ENCODE peak calls at places on chromosomes 16 and 17, in ten cellular contexts. One of them, this sample, is unnamed.

GRCh38 chr17:81541123-81541522 is 11.0 kb downstream of the FAAP100 start:
- DNase-seq in B cell: no peak
- DNase-seq in AG08396: no peak
- DNase-seq in fibroblast of mammary gland: no peak
- DNase-seq in NCI-H146: no peak
- DNase-seq in GM23248: no peak
- DNase-seq in A172: no peak
- DNase-seq in ovary: no peak
- DNase-seq in stimulated activated CD8-positive, alpha-beta memory T cell treated with anti-CD3 and anti-CD28 coated beads, Interleukin-2, amount 100 ng/mL, for 1 hour: no peak
- DNase-seq in tibial nerve: no peak
- DNase-seq in this sample: no peak

GRCh38 chr17:74842146-74842598 is 17.5 kb downstream of the GRIN2C start:
- DNase-seq in fibroblast of mammary gland: peak
- DNase-seq in ovary: no peak
- DNase-seq in stimulated activated CD8-positive, alpha-beta memory T cell treated with anti-CD3 and anti-CD28 coated beads, Interleukin-2, amount 100 ng/mL, for 1 hour: no peak
- DNase-seq in AG08396: no peak
- DNase-seq in NCI-H146: peak
- DNase-seq in tibial nerve: no peak
- DNase-seq in A172: no peak
- DNase-seq in GM23248: peak
- DNase-seq in B cell: no peak
- DNase-seq in this sample: peak

GRCh38 chr16:56673916-56674315 is 4.3 kb downstream of the MT1H start:
- DNase-seq in ovary: no peak
- DNase-seq in stimulated activated CD8-positive, alpha-beta memory T cell treated with anti-CD3 and anti-CD28 coated beads, Interleukin-2, amount 100 ng/mL, for 1 hour: no peak
- DNase-seq in fibroblast of mammary gland: peak
- DNase-seq in B cell: no peak
- DNase-seq in GM23248: peak
- DNase-seq in AG08396: no peak
- DNase-seq in NCI-H146: no peak
- DNase-seq in A172: no peak
- DNase-seq in tibial nerve: no peak
- DNase-seq in this sample: peak

GRCh38 chr17:80937501-80938356 is 53.9 kb upstream of the CHMP6 start:
- DNase-seq in NCI-H146: no peak
- DNase-seq in stimulated activated CD8-positive, alpha-beta memory T cell treated with anti-CD3 and anti-CD28 coated beads, Interleukin-2, amount 100 ng/mL, for 1 hour: no peak
- DNase-seq in A172: no peak
- DNase-seq in ovary: no peak
- DNase-seq in B cell: no peak
- DNase-seq in AG08396: no peak
- DNase-seq in tibial nerve: no peak
- DNase-seq in GM23248: no peak
- DNase-seq in fibroblast of mammary gland: no peak
- DNase-seq in this sample: no peak

GRCh38 chr17:45320931-45321461 is 4.2 kb upstream of the MAP3K14 start:
- DNase-seq in A172: peak
- DNase-seq in AG08396: peak
- DNase-seq in fibroblast of mammary gland: peak
- DNase-seq in tibial nerve: peak
- DNase-seq in ovary: no peak
- DNase-seq in stimulated activated CD8-positive, alpha-beta memory T cell treated with anti-CD3 and anti-CD28 coated beads, Interleukin-2, amount 100 ng/mL, for 1 hour: no peak
- DNase-seq in GM23248: peak
- DNase-seq in NCI-H146: no peak
- DNase-seq in B cell: no peak
- DNase-seq in this sample: no peak

GRCh38 chr17:73683788-73684582 is 39.7 kb upstream of the SDK2 start:
- DNase-seq in A172: no peak
- DNase-seq in B cell: no peak
- DNase-seq in stimulated activated CD8-positive, alpha-beta memory T cell treated with anti-CD3 and anti-CD28 coated beads, Interleukin-2, amount 100 ng/mL, for 1 hour: no peak
- DNase-seq in ovary: no peak
- DNase-seq in NCI-H146: no peak
- DNase-seq in fibroblast of mammary gland: no peak
- DNase-seq in GM23248: no peak
- DNase-seq in tibial nerve: no peak
- DNase-seq in AG08396: no peak
- DNase-seq in this sample: no peak

GRCh38 chr17:38898812-38899348 is 26.5 kb upstream of the LASP1NB start:
- DNase-seq in B cell: peak
- DNase-seq in ovary: no peak
- DNase-seq in stimulated activated CD8-positive, alpha-beta memory T cell treated with anti-CD3 and anti-CD28 coated beads, Interleukin-2, amount 100 ng/mL, for 1 hour: peak
- DNase-seq in A172: peak
- DNase-seq in fibroblast of mammary gland: peak
- DNase-seq in tibial nerve: no peak
- DNase-seq in GM23248: no peak
- DNase-seq in AG08396: no peak
- DNase-seq in NCI-H146: no peak
- DNase-seq in this sample: no peak

GRCh38 chr17:45436161-45436560 is 3.5 kb upstream of the ARHGAP27 start:
- DNase-seq in fibroblast of mammary gland: no peak
- DNase-seq in AG08396: no peak
- DNase-seq in tibial nerve: no peak
- DNase-seq in GM23248: no peak
- DNase-seq in stimulated activated CD8-positive, alpha-beta memory T cell treated with anti-CD3 and anti-CD28 coated beads, Interleukin-2, amount 100 ng/mL, for 1 hour: no peak
- DNase-seq in B cell: no peak
- DNase-seq in A172: no peak
- DNase-seq in NCI-H146: no peak
- DNase-seq in ovary: no peak
- DNase-seq in this sample: no peak

GRCh38 chr16:825298-826061 is 24.9 kb upstream of the GNG13 start:
- DNase-seq in stimulated activated CD8-positive, alpha-beta memory T cell treated with anti-CD3 and anti-CD28 coated beads, Interleukin-2, amount 100 ng/mL, for 1 hour: no peak
- DNase-seq in B cell: no peak
- DNase-seq in fibroblast of mammary gland: no peak
- DNase-seq in A172: no peak
- DNase-seq in ovary: peak
- DNase-seq in GM23248: peak
- DNase-seq in NCI-H146: no peak
- DNase-seq in tibial nerve: no peak
- DNase-seq in AG08396: peak
- DNase-seq in this sample: no peak

GRCh38 chr16:75088226-75088625 is 28.4 kb downstream of the LDHD start:
- DNase-seq in ovary: no peak
- DNase-seq in tibial nerve: no peak
- DNase-seq in NCI-H146: no peak
- DNase-seq in fibroblast of mammary gland: no peak
- DNase-seq in stimulated activated CD8-positive, alpha-beta memory T cell treated with anti-CD3 and anti-CD28 coated beads, Interleukin-2, amount 100 ng/mL, for 1 hour: no peak
- DNase-seq in GM23248: no peak
- DNase-seq in A172: no peak
- DNase-seq in AG08396: no peak
- DNase-seq in B cell: no peak
- DNase-seq in this sample: no peak

GRCh38 chr17:59154721-59155438 is at the start of gene SKA2:
- DNase-seq in stimulated activated CD8-positive, alpha-beta memory T cell treated with anti-CD3 and anti-CD28 coated beads, Interleukin-2, amount 100 ng/mL, for 1 hour: peak
- DNase-seq in ovary: peak
- DNase-seq in A172: no peak
- DNase-seq in AG08396: peak
- DNase-seq in GM23248: peak
- DNase-seq in fibroblast of mammary gland: no peak
- DNase-seq in B cell: peak
- DNase-seq in tibial nerve: peak
- DNase-seq in NCI-H146: peak
- DNase-seq in this sample: no peak

GRCh38 chr17:42997390-42997983 is 732 bp upstream of the RPL27 start:
- DNase-seq in NCI-H146: no peak
- DNase-seq in ovary: no peak
- DNase-seq in GM23248: no peak
- DNase-seq in B cell: no peak
- DNase-seq in stimulated activated CD8-positive, alpha-beta memory T cell treated with anti-CD3 and anti-CD28 coated beads, Interleukin-2, amount 100 ng/mL, for 1 hour: no peak
- DNase-seq in A172: no peak
- DNase-seq in tibial nerve: no peak
- DNase-seq in AG08396: no peak
- DNase-seq in fibroblast of mammary gland: no peak
- DNase-seq in this sample: no peak

GRCh38 chr16:86961133-86961720 is 356.0 kb downstream of the C16orf95 start:
- DNase-seq in tibial nerve: no peak
- DNase-seq in ovary: no peak
- DNase-seq in stimulated activated CD8-positive, alpha-beta memory T cell treated with anti-CD3 and anti-CD28 coated beads, Interleukin-2, amount 100 ng/mL, for 1 hour: no peak
- DNase-seq in A172: no peak
- DNase-seq in B cell: no peak
- DNase-seq in GM23248: peak
- DNase-seq in fibroblast of mammary gland: peak
- DNase-seq in AG08396: peak
- DNase-seq in NCI-H146: no peak
- DNase-seq in this sample: no peak

GRCh38 chr17:35969558-35970442 is 11.5 kb downstream of the CCL16 start:
- DNase-seq in tibial nerve: peak
- DNase-seq in B cell: peak
- DNase-seq in ovary: peak
- DNase-seq in fibroblast of mammary gland: peak
- DNase-seq in AG08396: peak
- DNase-seq in GM23248: peak
- DNase-seq in A172: peak
- DNase-seq in NCI-H146: peak
- DNase-seq in stimulated activated CD8-positive, alpha-beta memory T cell treated with anti-CD3 and anti-CD28 coated beads, Interleukin-2, amount 100 ng/mL, for 1 hour: peak
- DNase-seq in this sample: peak

GRCh38 chr17:48490391-48491026 is 40.3 kb downstream of the HOXB1 start:
- DNase-seq in fibroblast of mammary gland: no peak
- DNase-seq in AG08396: no peak
- DNase-seq in ovary: no peak
- DNase-seq in tibial nerve: no peak
- DNase-seq in stimulated activated CD8-positive, alpha-beta memory T cell treated with anti-CD3 and anti-CD28 coated beads, Interleukin-2, amount 100 ng/mL, for 1 hour: no peak
- DNase-seq in GM23248: no peak
- DNase-seq in B cell: no peak
- DNase-seq in A172: peak
- DNase-seq in NCI-H146: no peak
- DNase-seq in this sample: no peak

GRCh38 chr16:64858076-64858475 is 263.8 kb downstream of the CDH11 start:
- DNase-seq in A172: no peak
- DNase-seq in stimulated activated CD8-positive, alpha-beta memory T cell treated with anti-CD3 and anti-CD28 coated beads, Interleukin-2, amount 100 ng/mL, for 1 hour: no peak
- DNase-seq in ovary: no peak
- DNase-seq in fibroblast of mammary gland: peak
- DNase-seq in NCI-H146: no peak
- DNase-seq in B cell: no peak
- DNase-seq in AG08396: peak
- DNase-seq in tibial nerve: no peak
- DNase-seq in GM23248: peak
- DNase-seq in this sample: no peak

GRCh38 chr17:1625053-1625452 is 3.6 kb downstream of the SLC43A2 start:
- DNase-seq in fibroblast of mammary gland: no peak
- DNase-seq in AG08396: no peak
- DNase-seq in GM23248: no peak
- DNase-seq in A172: no peak
- DNase-seq in B cell: no peak
- DNase-seq in tibial nerve: no peak
- DNase-seq in NCI-H146: no peak
- DNase-seq in stimulated activated CD8-positive, alpha-beta memory T cell treated with anti-CD3 and anti-CD28 coated beads, Interleukin-2, amount 100 ng/mL, for 1 hour: no peak
- DNase-seq in ovary: no peak
- DNase-seq in this sample: peak

GRCh38 chr17:7045492-7046126 is 1.7 kb upstream of the SLC16A11 start:
- DNase-seq in B cell: no peak
- DNase-seq in NCI-H146: peak
- DNase-seq in A172: peak
- DNase-seq in AG08396: peak
- DNase-seq in stimulated activated CD8-positive, alpha-beta memory T cell treated with anti-CD3 and anti-CD28 coated beads, Interleukin-2, amount 100 ng/mL, for 1 hour: no peak
- DNase-seq in GM23248: peak
- DNase-seq in fibroblast of mammary gland: peak
- DNase-seq in ovary: no peak
- DNase-seq in tibial nerve: peak
- DNase-seq in this sample: peak

GRCh38 chr17:40218740-40219072 is 398 bp upstream of the WIPF2 start:
- DNase-seq in B cell: peak
- DNase-seq in A172: peak
- DNase-seq in NCI-H146: peak
- DNase-seq in fibroblast of mammary gland: peak
- DNase-seq in tibial nerve: peak
- DNase-seq in AG08396: peak
- DNase-seq in stimulated activated CD8-positive, alpha-beta memory T cell treated with anti-CD3 and anti-CD28 coated beads, Interleukin-2, amount 100 ng/mL, for 1 hour: peak
- DNase-seq in GM23248: peak
- DNase-seq in ovary: peak
- DNase-seq in this sample: peak

GRCh38 chr17:40436631-40437030 is 6.6 kb upstream of the IGFBP4 start:
- DNase-seq in NCI-H146: no peak
- DNase-seq in B cell: no peak
- DNase-seq in ovary: no peak
- DNase-seq in stimulated activated CD8-positive, alpha-beta memory T cell treated with anti-CD3 and anti-CD28 coated beads, Interleukin-2, amount 100 ng/mL, for 1 hour: no peak
- DNase-seq in AG08396: no peak
- DNase-seq in tibial nerve: no peak
- DNase-seq in GM23248: no peak
- DNase-seq in A172: no peak
- DNase-seq in fibroblast of mammary gland: no peak
- DNase-seq in this sample: no peak

GRCh38 chr17:63015824-63016223 is 49.8 kb downstream of the TANC2 start:
- DNase-seq in NCI-H146: no peak
- DNase-seq in A172: no peak
- DNase-seq in ovary: no peak
- DNase-seq in GM23248: no peak
- DNase-seq in fibroblast of mammary gland: no peak
- DNase-seq in tibial nerve: no peak
- DNase-seq in B cell: no peak
- DNase-seq in AG08396: no peak
- DNase-seq in stimulated activated CD8-positive, alpha-beta memory T cell treated with anti-CD3 and anti-CD28 coated beads, Interleukin-2, amount 100 ng/mL, for 1 hour: no peak
- DNase-seq in this sample: no peak

GRCh38 chr16:50025544-50025931 is 513 bp downstream of the CNEP1R1 start:
- DNase-seq in stimulated activated CD8-positive, alpha-beta memory T cell treated with anti-CD3 and anti-CD28 coated beads, Interleukin-2, amount 100 ng/mL, for 1 hour: peak
- DNase-seq in B cell: peak
- DNase-seq in ovary: no peak
- DNase-seq in NCI-H146: peak
- DNase-seq in GM23248: peak
- DNase-seq in fibroblast of mammary gland: no peak
- DNase-seq in A172: no peak
- DNase-seq in tibial nerve: no peak
- DNase-seq in AG08396: peak
- DNase-seq in this sample: peak

GRCh38 chr17:38786372-38786771 is 13.0 kb downstream of the PIP4K2B start:
- DNase-seq in tibial nerve: no peak
- DNase-seq in A172: no peak
- DNase-seq in AG08396: no peak
- DNase-seq in fibroblast of mammary gland: no peak
- DNase-seq in B cell: no peak
- DNase-seq in stimulated activated CD8-positive, alpha-beta memory T cell treated with anti-CD3 and anti-CD28 coated beads, Interleukin-2, amount 100 ng/mL, for 1 hour: no peak
- DNase-seq in ovary: no peak
- DNase-seq in NCI-H146: no peak
- DNase-seq in GM23248: no peak
- DNase-seq in this sample: no peak

GRCh38 chr17:77233127-77233526 is 92.4 kb downstream of the SEC14L1 start:
- DNase-seq in NCI-H146: no peak
- DNase-seq in B cell: no peak
- DNase-seq in stimulated activated CD8-positive, alpha-beta memory T cell treated with anti-CD3 and anti-CD28 coated beads, Interleukin-2, amount 100 ng/mL, for 1 hour: no peak
- DNase-seq in AG08396: no peak
- DNase-seq in tibial nerve: no peak
- DNase-seq in ovary: no peak
- DNase-seq in A172: no peak
- DNase-seq in fibroblast of mammary gland: no peak
- DNase-seq in GM23248: no peak
- DNase-seq in this sample: no peak

GRCh38 chr16:57826706-57827625 is 24.7 kb upstream of the KIFC3 start:
- DNase-seq in tibial nerve: no peak
- DNase-seq in A172: no peak
- DNase-seq in GM23248: peak
- DNase-seq in stimulated activated CD8-positive, alpha-beta memory T cell treated with anti-CD3 and anti-CD28 coated beads, Interleukin-2, amount 100 ng/mL, for 1 hour: no peak
- DNase-seq in fibroblast of mammary gland: no peak
- DNase-seq in AG08396: no peak
- DNase-seq in B cell: no peak
- DNase-seq in ovary: peak
- DNase-seq in NCI-H146: no peak
- DNase-seq in this sample: peak

GRCh38 chr16:24005577-24005976 is 169.8 kb downstream of the PRKCB start:
- DNase-seq in stimulated activated CD8-positive, alpha-beta memory T cell treated with anti-CD3 and anti-CD28 coated beads, Interleukin-2, amount 100 ng/mL, for 1 hour: no peak
- DNase-seq in tibial nerve: no peak
- DNase-seq in NCI-H146: no peak
- DNase-seq in AG08396: no peak
- DNase-seq in GM23248: no peak
- DNase-seq in B cell: no peak
- DNase-seq in fibroblast of mammary gland: no peak
- DNase-seq in A172: no peak
- DNase-seq in ovary: no peak
- DNase-seq in this sample: no peak

GRCh38 chr16:30011505-30012480 is 966 bp upstream of the DOC2A start:
- DNase-seq in fibroblast of mammary gland: no peak
- DNase-seq in NCI-H146: peak
- DNase-seq in stimulated activated CD8-positive, alpha-beta memory T cell treated with anti-CD3 and anti-CD28 coated beads, Interleukin-2, amount 100 ng/mL, for 1 hour: no peak
- DNase-seq in tibial nerve: no peak
- DNase-seq in A172: no peak
- DNase-seq in B cell: no peak
- DNase-seq in ovary: no peak
- DNase-seq in AG08396: no peak
- DNase-seq in GM23248: peak
- DNase-seq in this sample: no peak

GRCh38 chr17:9064311-9064834 is 43.1 kb downstream of the NTN1 start:
- DNase-seq in AG08396: no peak
- DNase-seq in ovary: no peak
- DNase-seq in NCI-H146: no peak
- DNase-seq in tibial nerve: no peak
- DNase-seq in fibroblast of mammary gland: no peak
- DNase-seq in B cell: no peak
- DNase-seq in stimulated activated CD8-positive, alpha-beta memory T cell treated with anti-CD3 and anti-CD28 coated beads, Interleukin-2, amount 100 ng/mL, for 1 hour: no peak
- DNase-seq in A172: no peak
- DNase-seq in GM23248: no peak
- DNase-seq in this sample: no peak

This sample was measured in Karpas-422.